ENCODE peak calls at places on chromosomes 4 and X, in ten cellular contexts. Z, J, U, G, H, C, O, M, A and Q are unnamed samples.

GRCh38 chrX:3262906-3263305 is 83.5 kb downstream of the MXRA5 start:
- DNase-seq in Z (peak; percentile 87), J (peak; percentile 85), U (peak; percentile 81), G (no peak), H (no peak), C (no peak), O (no peak), M (no peak), A (peak; percentile 30), Q (no peak)

GRCh38 chrX:68146054-68146453 is 287.2 kb downstream of the OPHN1 start:
- DNase-seq in Z (peak; percentile 73), J (peak; percentile 63), U (peak; percentile 67), G (peak; percentile 51), H (no peak), C (no peak), O (no peak), M (no peak), A (peak; percentile 17), Q (no peak)

GRCh38 chr4:30757357-30757756 is 37.2 kb downstream of the PCDH7 start:
- DNase-seq in Z (peak; percentile 87), J (peak; percentile 76), U (peak; percentile 84), G (no peak), H (no peak), C (no peak), O (no peak), M (no peak), A (peak; percentile 42), Q (no peak)

GRCh38 chr4:99536848-99537247 is 26.0 kb downstream of the C4orf17 start:
- DNase-seq in Z (no peak), J (no peak), U (no peak), G (no peak), H (no peak), C (no peak), O (no peak), M (no peak), A (no peak), Q (no peak)

GRCh38 chr4:81732980-81733379 is 261.3 kb upstream of the RASGEF1B start:
- DNase-seq in Z (no peak), J (no peak), U (no peak), G (no peak), H (no peak), C (no peak), O (no peak), M (no peak), A (no peak), Q (no peak)

GRCh38 chr4:41977709-41978108 is 3.8 kb upstream of the DCAF4L1 start:
- DNase-seq in Z (peak; percentile 32), J (peak; percentile 2), U (peak; percentile 29), G (no peak), H (no peak), C (no peak), O (no peak), M (no peak), A (no peak), Q (no peak)

GRCh38 chr4:56637791-56638190 is 43.3 kb downstream of the HOPX start:
- DNase-seq in Z (no peak), J (no peak), U (no peak), G (no peak), H (no peak), C (no peak), O (no peak), M (no peak), A (no peak), Q (no peak)

GRCh38 chr4:183905593-183906485 is 732 bp downstream of the STOX2 start:
- DNase-seq in Z (peak; percentile 40), J (peak; percentile 47), U (peak; percentile 46), G (no peak), H (peak; percentile 25), C (no peak), O (peak; percentile 94), M (peak; percentile 77), A (peak; percentile 22), Q (no peak)

GRCh38 chr4:142278663-142279062 is 567.4 kb downstream of the INPP4B start:
- DNase-seq in Z (no peak), J (no peak), U (no peak), G (no peak), H (no peak), C (no peak), O (no peak), M (no peak), A (no peak), Q (no peak)

GRCh38 chr4:54091637-54092404 is 8.1 kb upstream of the GSX2 start:
- DNase-seq in Z (peak; percentile 71), J (peak; percentile 75), U (peak; percentile 77), G (peak; percentile 59), H (peak; percentile 86), C (peak; percentile 57), O (peak; percentile 64), M (peak; percentile 86), A (peak; percentile 35), Q (peak; percentile 55)

GRCh38 chrX:153669901-153670731 is 3.5 kb downstream of the PNCK start:
- DNase-seq in Z (no peak), J (no peak), U (no peak), G (no peak), H (no peak), C (no peak), O (peak; percentile 32), M (no peak), A (no peak), Q (no peak)

GRCh38 chr4:174316954-174317353 is 33.2 kb downstream of the CEP44 start:
- DNase-seq in Z (peak; percentile 15), J (peak; percentile 11), U (peak; percentile 10), G (no peak), H (no peak), C (no peak), O (no peak), M (no peak), A (no peak), Q (no peak)

GRCh38 chr4:66564901-66565648 is 894.8 kb upstream of the EPHA5 start:
- DNase-seq in Z (peak; percentile 82), J (peak; percentile 67), U (peak; percentile 86), G (no peak), H (no peak), C (no peak), O (no peak), M (no peak), A (no peak), Q (no peak)

GRCh38 chr4:86013623-86014022 is 346.2 kb downstream of the MAPK10 start:
- DNase-seq in Z (peak; percentile 84), J (peak; percentile 47), U (peak; percentile 70), G (no peak), H (no peak), C (no peak), O (no peak), M (no peak), A (no peak), Q (no peak)

DNA sequence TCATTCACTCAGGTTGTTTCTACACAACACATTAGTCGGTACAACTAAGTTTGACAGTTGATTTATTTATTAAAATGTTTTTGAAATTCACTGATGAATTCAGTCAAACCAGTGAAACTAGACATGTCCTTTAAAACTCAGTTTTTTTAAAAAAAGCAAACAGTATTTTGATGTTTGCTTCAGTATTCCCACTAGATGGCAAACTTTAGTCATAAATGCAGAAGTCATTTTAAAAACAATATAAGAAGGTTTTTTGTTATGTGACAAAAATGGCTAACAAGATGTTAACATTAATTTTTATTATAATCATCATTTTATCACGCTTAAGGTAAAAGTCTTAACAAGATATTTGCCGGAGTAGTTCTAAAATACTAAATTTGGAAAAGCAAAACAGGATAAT is 1337.8 kb upstream of the DIAPH2 start:
- DNase-seq in Z (peak; percentile 3), J (peak; percentile 2), U (no peak), G (peak; percentile 36), H (no peak), C (no peak), O (no peak), M (no peak), A (no peak), Q (no peak)
- TF ChIP-seq CTCF in Z (no peak), J (no peak), U (no peak), G (peak; percentile 52), H (peak; percentile 7), C (no peak), O (peak; percentile 71), M (peak; percentile 29), A (no peak), Q (no peak)

GRCh38 chrX:40262641-40263560 is 165.1 kb upstream of the BCOR start:
- DNase-seq in Z (peak; percentile 51), J (peak; percentile 60), U (peak; percentile 69), G (no peak), H (no peak), C (no peak), O (no peak), M (no peak), A (peak; percentile 47), Q (no peak)
- TF ChIP-seq CTCF in Z (no peak), J (no peak), U (no peak), G (no peak), H (no peak), C (no peak), O (no peak), M (no peak), A (no peak), Q (no peak)

DNA sequence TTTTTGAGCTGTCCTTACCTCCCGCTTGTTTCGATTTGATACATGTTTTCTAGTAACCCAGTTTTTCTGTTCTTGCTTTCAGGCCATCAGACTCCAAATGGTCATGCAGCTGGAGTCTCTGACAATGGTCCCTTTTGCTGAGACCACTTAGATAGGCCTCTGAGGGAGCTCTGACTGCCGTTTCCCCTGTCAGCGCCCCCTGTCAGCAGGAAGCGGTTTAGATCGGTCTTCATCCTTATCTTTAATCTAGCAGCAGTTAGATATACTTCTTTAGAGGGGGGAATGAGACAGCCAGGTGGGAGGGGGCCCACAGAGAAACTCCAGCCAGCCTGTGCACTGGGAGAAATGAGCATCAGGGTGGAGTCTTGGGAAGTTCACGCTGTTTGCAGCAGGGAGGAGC is 457.9 kb downstream of the GPAT3 start:
- DNase-seq in Z (no peak), J (no peak), U (no peak), G (no peak), H (no peak), C (no peak), O (peak; percentile 84), M (no peak), A (no peak), Q (no peak)
- TF ChIP-seq CTCF in Z (peak; percentile 10), J (peak; percentile 27), U (no peak), G (no peak), H (no peak), C (no peak), O (peak; percentile 77), M (no peak), A (no peak), Q (no peak)

GRCh38 chr4:27711041-27711440 is 850.4 kb downstream of the STIM2 start:
- DNase-seq in Z (no peak), J (no peak), U (no peak), G (no peak), H (no peak), C (no peak), O (no peak), M (no peak), A (no peak), Q (no peak)

GRCh38 chr4:27720010-27720766 is 859.5 kb downstream of the STIM2 start:
- DNase-seq in Z (no peak), J (no peak), U (no peak), G (peak; percentile 11), H (no peak), C (no peak), O (no peak), M (no peak), A (no peak), Q (no peak)

GRCh38 chr4:27714073-27714472 is 853.4 kb downstream of the STIM2 start:
- DNase-seq in Z (no peak), J (peak; percentile 11), U (no peak), G (no peak), H (no peak), C (no peak), O (no peak), M (no peak), A (no peak), Q (no peak)

GRCh38 chr4:27721193-27721592 is 860.6 kb downstream of the STIM2 start:
- DNase-seq in Z (no peak), J (no peak), U (no peak), G (no peak), H (no peak), C (no peak), O (no peak), M (no peak), A (no peak), Q (no peak)

GRCh38 chr4:27716693-27717505 is 856.3 kb downstream of the STIM2 start:
- DNase-seq in Z (no peak), J (no peak), U (no peak), G (no peak), H (no peak), C (no peak), O (peak; percentile 65), M (no peak), A (no peak), Q (no peak)
- TF ChIP-seq CTCF in Z (no peak), J (no peak), U (no peak), G (no peak), H (no peak), C (no peak), O (peak; percentile 68), M (peak; percentile 11), A (no peak), Q (no peak)